ENCODE peak calls at places on chromosomes 7 and 10, in eight cellular contexts. D, N, V, R, A, P, Q and I are unnamed samples.

GRCh38 chr7:74271742-74272141 is 17.5 kb upstream of the CLIP2 start:
- DNase-seq in V (no peak), Q (no peak), P (no peak), N (no peak), D (no peak), A (no peak), R (no peak), I (no peak)

GRCh38 chr10:99372546-99373271 is 43.6 kb downstream of the CNNM1 start:
- DNase-seq in R (no peak), D (peak), N (peak), A (no peak), P (no peak), V (no peak), Q (peak), I (no peak)

GRCh38 chr7:101238226-101239182 is 902 bp upstream of the CLDN15 start:
- DNase-seq in N (no peak), V (no peak), R (no peak), D (no peak), P (no peak), Q (no peak), A (no peak), I (no peak)

GRCh38 chr7:12646139-12646538 is 41.3 kb upstream of the ARL4A start:
- DNase-seq in A (no peak), R (no peak), N (no peak), P (no peak), D (peak), Q (peak), V (no peak), I (no peak)

GRCh38 chr7:461453-462172 is 58.0 kb downstream of the PDGFA start:
- DNase-seq in P (peak), D (peak), R (no peak), Q (no peak), N (no peak), A (no peak), V (no peak), I (no peak)

GRCh38 chr7:55534262-55534915 is 37.9 kb downstream of the VOPP1 start:
- DNase-seq in N (peak), Q (peak), R (peak), D (peak), A (no peak), V (no peak), P (peak), I (no peak)

GRCh38 chr10:90856964-90857634 is 740 bp downstream of the HTR7 start:
- DNase-seq in Q (no peak), D (no peak), R (no peak), P (no peak), N (no peak), V (no peak), A (no peak), I (no peak)

GRCh38 chr7:142859829-142860228 is 5.0 kb downstream of the EPHB6 start:
- DNase-seq in A (no peak), N (no peak), V (no peak), D (peak), R (peak), Q (peak), P (no peak), I (peak)

GRCh38 chr10:70780772-70781171 is 4.4 kb downstream of the TBATA start:
- DNase-seq in A (no peak), D (no peak), N (no peak), V (no peak), R (no peak), P (no peak), Q (no peak), I (no peak)

GRCh38 chr10:65346466-65346865 is 1579.4 kb upstream of the LRRTM3 start:
- DNase-seq in A (no peak), P (no peak), N (no peak), Q (no peak), V (no peak), R (no peak), D (no peak), I (no peak)

GRCh38 chr10:103982639-103983038 is 15.7 kb downstream of the SLK start:
- DNase-seq in N (no peak), Q (no peak), R (peak), D (peak), P (no peak), A (no peak), V (peak), I (no peak)

GRCh38 chr10:89550509-89550908 is 15.1 kb upstream of the SLC16A12 start:
- DNase-seq in V (no peak), Q (no peak), N (no peak), D (peak), A (no peak), P (no peak), R (peak), I (no peak)

GRCh38 chr10:48273741-48274140 is 755 bp downstream of the FRMPD2 start:
- DNase-seq in V (no peak), Q (no peak), P (no peak), D (no peak), R (no peak), N (no peak), A (no peak), I (no peak)

GRCh38 chr7:6232130-6232529 is 40.3 kb downstream of the CYTH3 start:
- DNase-seq in D (no peak), V (no peak), P (no peak), A (no peak), R (no peak), Q (no peak), N (no peak), I (no peak)